ENCODE peak calls at places on chromosomes 3 and 15, in four cellular contexts. One of them, this sample, is unnamed.

GRCh38 chr3:134904796-134905646 is 110.0 kb downstream of the EPHB1 start:
- DNase-seq in ELR: no peak
- DNase-seq in caudate nucleus: no peak
- DNase-seq in Caki2: no peak
- DNase-seq in this sample: no peak

GRCh38 chr3:197599089-197599765 is 43.5 kb upstream of the BDH1 start:
- DNase-seq in ELR: peak
- DNase-seq in Caki2: peak
- DNase-seq in caudate nucleus: no peak
- DNase-seq in this sample: peak

GRCh38 chr3:178707632-178708031 is 171.4 kb downstream of the KCNMB2 start:
- DNase-seq in caudate nucleus: no peak
- DNase-seq in Caki2: peak
- DNase-seq in ELR: no peak
- DNase-seq in this sample: no peak

GRCh38 chr3:115852278-115852677 is 229.0 kb downstream of the GAP43 start:
- DNase-seq in caudate nucleus: no peak
- DNase-seq in ELR: no peak
- DNase-seq in Caki2: no peak
- DNase-seq in this sample: no peak

GRCh38 chr15:59687831-59688230 is 1.3 kb downstream of the BNIP2 start:
- DNase-seq in Caki2: no peak
- DNase-seq in ELR: peak
- DNase-seq in caudate nucleus: no peak
- DNase-seq in this sample: peak

GRCh38 chr3:182812123-182812522 is 18.8 kb downstream of the ATP11B start:
- DNase-seq in caudate nucleus: no peak
- DNase-seq in Caki2: no peak
- DNase-seq in ELR: no peak
- DNase-seq in this sample: no peak

GRCh38 chr3:110946810-110947209 is 124.8 kb upstream of the NECTIN3 start:
- DNase-seq in ELR: no peak
- DNase-seq in Caki2: no peak
- DNase-seq in caudate nucleus: no peak
- DNase-seq in this sample: no peak

GRCh38 chr3:104474011-104474410 is 892.7 kb upstream of the ALCAM start:
- DNase-seq in ELR: peak
- DNase-seq in Caki2: no peak
- DNase-seq in caudate nucleus: no peak
- DNase-seq in this sample: no peak

GRCh38 chr3:81472600-81473362 is 288.7 kb downstream of the GBE1 start:
- DNase-seq in Caki2: no peak
- DNase-seq in ELR: no peak
- DNase-seq in caudate nucleus: no peak
- DNase-seq in this sample: peak

GRCh38 chr3:194276768-194277546 is 74.2 kb downstream of the CPN2 start:
- DNase-seq in Caki2: no peak
- DNase-seq in ELR: no peak
- DNase-seq in caudate nucleus: no peak
- DNase-seq in this sample: peak

GRCh38 chr3:77038928-77039605 is 832 bp upstream of the ROBO2 start:
- DNase-seq in Caki2: peak
- DNase-seq in ELR: peak
- DNase-seq in caudate nucleus: peak
- DNase-seq in this sample: peak

GRCh38 chr3:175399156-175399840 is 540.2 kb downstream of the NAALADL2 start:
- DNase-seq in ELR: no peak
- DNase-seq in caudate nucleus: no peak
- DNase-seq in Caki2: no peak
- DNase-seq in this sample: no peak

GRCh38 chr15:55606214-55606613 is 18.1 kb upstream of the PYGO1 start:
- DNase-seq in caudate nucleus: no peak
- DNase-seq in ELR: no peak
- DNase-seq in Caki2: no peak
- DNase-seq in this sample: no peak

GRCh38 chr3:143363276-143363675 is 243.7 kb downstream of the CHST2 start:
- DNase-seq in Caki2: no peak
- DNase-seq in ELR: no peak
- DNase-seq in caudate nucleus: no peak
- DNase-seq in this sample: no peak

GRCh38 chr3:112293368-112294321 is at the start of gene SLC9C1:
- DNase-seq in caudate nucleus: peak
- DNase-seq in ELR: peak
- DNase-seq in Caki2: peak
- DNase-seq in this sample: peak

GRCh38 chr3:104190681-104191080 is 1176.0 kb upstream of the ALCAM start:
- DNase-seq in Caki2: no peak
- DNase-seq in caudate nucleus: no peak
- DNase-seq in ELR: no peak
- DNase-seq in this sample: no peak

GRCh38 chr3:64242435-64242834 is 17.2 kb upstream of the PRICKLE2 start:
- DNase-seq in caudate nucleus: no peak
- DNase-seq in ELR: no peak
- DNase-seq in Caki2: peak
- DNase-seq in this sample: no peak

GRCh38 chr3:124760601-124761000 is 30.3 kb downstream of the UMPS start:
- DNase-seq in Caki2: peak
- DNase-seq in ELR: peak
- DNase-seq in caudate nucleus: no peak
- DNase-seq in this sample: peak

GRCh38 chr15:67253517-67254237 is 784 bp downstream of the AAGAB start:
- DNase-seq in Caki2: peak
- DNase-seq in ELR: peak
- DNase-seq in caudate nucleus: no peak
- DNase-seq in this sample: no peak

GRCh38 chr3:107557743-107558142 is 35.0 kb downstream of the BBX start:
- DNase-seq in Caki2: no peak
- DNase-seq in caudate nucleus: no peak
- DNase-seq in ELR: no peak
- DNase-seq in this sample: no peak

GRCh38 chr3:98657429-98657828 is 64.0 kb upstream of the CPOX start:
- DNase-seq in caudate nucleus: no peak
- DNase-seq in Caki2: no peak
- DNase-seq in ELR: peak
- DNase-seq in this sample: no peak

GRCh38 chr15:79682851-79683288 is 213.9 kb downstream of the MTHFS start:
- DNase-seq in Caki2: no peak
- DNase-seq in caudate nucleus: no peak
- DNase-seq in ELR: peak
- DNase-seq in this sample: peak

This sample was measured in dermis blood vessel endothelial cell.